ENCODE peak calls at places on chromosome 14, in six cellular contexts. Y is mammary epithelial cell, I is right cardiac atrium, Z is A673, G is lung, F is testis. Q is an unnamed sample. For H3K4me1, the result is how much of the 10 kb centered on the place peaks cover.

GRCh38 chr14:92173668-92174067 is 51.9 kb downstream of the CPSF2 start:
- DNase-seq in G (no peak), I (no peak), Y (no peak), F (no peak), Z (no peak), Q (no peak)

GRCh38 chr14:59507752-59508103 is 23.4 kb downstream of the JKAMP start:
- DNase-seq in I (no peak), Z (no peak), Y (peak), G (no peak), F (no peak), Q (no peak)

GRCh38 chr14:42779024-42779423 is 1172.3 kb downstream of the LRFN5 start:
- DNase-seq in G (no peak), I (no peak), Z (peak), Y (no peak), F (no peak), Q (no peak)

GRCh38 chr14:68650403-68650994 is 142.4 kb downstream of the ZFP36L1 start:
- DNase-seq in G (no peak), Y (no peak), Z (no peak), I (no peak), F (no peak), Q (no peak)

GRCh38 chr14:96177766-96178377 is 26.8 kb upstream of the BDKRB2 start:
- DNase-seq in Y (peak), Z (no peak), I (no peak), F (peak), G (no peak), Q (peak)

GRCh38 chr14:101925152-101925551 is 39.2 kb upstream of the DYNC1H1 start:
- DNase-seq in F (no peak), I (no peak), G (no peak), Y (no peak), Z (no peak), Q (no peak)

GRCh38 chr14:50018236-50019210 is 97.8 kb downstream of the VCPKMT start:
- DNase-seq in F (no peak), I (no peak), Y (peak), G (no peak), Z (no peak), Q (no peak)

GRCh38 chr14:64790478-64790877 is 86.3 kb downstream of the PLEKHG3 start:
- DNase-seq in Z (no peak), F (no peak), G (no peak), Y (no peak), I (no peak), Q (no peak)

GRCh38 chr14:104435147-104436046 is 144.2 kb upstream of the C14orf180 start:
- DNase-seq in F (no peak), Z (no peak), I (no peak), G (peak), Y (no peak), Q (no peak)

GRCh38 chr14:94486883-94487282 is 10.9 kb upstream of the SERPINA9 start:
- DNase-seq in Z (no peak), F (no peak), Y (no peak), I (no peak), G (no peak), Q (no peak)

GRCh38 chr14:70955543-70956480 is 48.6 kb downstream of the PCNX1 start:
- DNase-seq in F (no peak), I (no peak), Z (peak), G (no peak), Y (no peak), Q (peak)

GRCh38 chr14:101442451-101442850 is 118.8 kb upstream of the DIO3 start:
- DNase-seq in I (no peak), G (no peak), Y (no peak), F (no peak), Z (no peak), Q (peak)

GRCh38 chr14:52356025-52356424 is 41.9 kb downstream of the PTGER2 start:
- DNase-seq in I (no peak), Z (no peak), Y (peak), F (no peak), G (no peak), Q (no peak)

GRCh38 chr14:91167380-91167770 is 53.5 kb downstream of the DGLUCY start:
- DNase-seq in I (peak), F (no peak), Y (no peak), G (no peak), Z (no peak), Q (no peak)

GRCh38 chr14:64293976-64294671 is at the start of gene ESR2:
- DNase-seq in Y (no peak), G (no peak), I (peak), F (peak), Z (peak), Q (peak)

GRCh38 chr14:90788031-90788430 is 28.2 kb downstream of the TTC7B start:
- DNase-seq in F (no peak), Z (no peak), Y (no peak), G (no peak), I (no peak), Q (no peak)

GRCh38 chr14:25484194-25484593 is 434.2 kb upstream of the STXBP6 start:
- DNase-seq in Z (no peak), Y (no peak), F (no peak), G (no peak), I (no peak), Q (no peak)

GRCh38 chr14:100617715-100618693 is 30.8 kb upstream of the BEGAIN start:
- DNase-seq in G (no peak), Z (no peak), Y (no peak), I (peak), F (peak), Q (no peak)

GRCh38 chr14:69055973-69056372 is 76.9 kb upstream of the ACTN1 start:
- DNase-seq in Z (no peak), I (no peak), G (no peak), Y (no peak), F (no peak), Q (no peak)

GRCh38 chr14:71321556-71322315 is 414.5 kb downstream of the PCNX1 start:
- DNase-seq in I (no peak), F (peak), Y (peak), G (no peak), Z (peak), Q (peak)

GRCh38 chr14:67633451-67634154 is 13.9 kb downstream of the ARG2 start:
- DNase-seq in Y (no peak), F (no peak), I (no peak), Z (no peak), G (no peak), Q (no peak)

GRCh38 chr14:101970830-101971400 is 6.5 kb downstream of the DYNC1H1 start:
- DNase-seq in Z (no peak), Y (no peak), I (no peak), G (no peak), F (no peak), Q (no peak)

GRCh38 chr14:94561656-94562010 is 391 bp downstream of the SERPINA4 start:
- DNase-seq in G (no peak), Y (no peak), Z (no peak), I (no peak), F (peak), Q (no peak)

GRCh38 chr14:100427166-100427565 is 104.0 kb downstream of the SLC25A47 start:
- DNase-seq in I (no peak), Y (no peak), F (no peak), Z (no peak), G (no peak), Q (no peak)

GRCh38 chr14:80364274-80364673 is 153.0 kb upstream of the DIO2 start:
- DNase-seq in I (no peak), Z (peak), F (no peak), Y (no peak), G (no peak), Q (no peak)

GRCh38 chr14:104664588-104664987 is 24.8 kb upstream of the INF2 start:
- DNase-seq in F (no peak), I (no peak), Z (no peak), Y (no peak), G (no peak), Q (no peak)

GRCh38 chr14:78946949-78947348 is 776.8 kb downstream of the NRXN3 start:
- DNase-seq in G (no peak), Z (no peak), I (no peak), F (no peak), Y (no peak), Q (no peak)

GRCh38 chr14:53796734-53797133 is 159.9 kb downstream of the BMP4 start:
- DNase-seq in F (no peak), Y (no peak), G (no peak), I (no peak), Z (no peak), Q (no peak)

GRCh38 chr14:70655110-70655826 is 13.6 kb downstream of the TTC9 start:
- DNase-seq in G (no peak), I (no peak), Z (peak), Y (no peak), F (no peak), Q (peak)

GRCh38 chr14:52837451-52837850 is 46.0 kb upstream of the GNPNAT1 start:
- DNase-seq in G (no peak), I (no peak), F (no peak), Y (no peak), Z (no peak), Q (no peak)

GRCh38 chr14:44384093-44384492 is 123.0 kb downstream of the FSCB start:
- DNase-seq in I (no peak), F (no peak), Y (no peak), G (no peak), Z (no peak), Q (no peak)

GRCh38 chr14:75875958-75876357 is 105.8 kb downstream of the TGFB3 start:
- DNase-seq in I (no peak), G (no peak), Y (peak), Z (no peak), F (no peak), Q (no peak)

GRCh38 chr14:69247691-69248440 is 12.1 kb upstream of the GALNT16 start:
- DNase-seq in Y (no peak), F (peak), Z (no peak), I (no peak), G (no peak), Q (no peak)

GRCh38 chr14:46250113-46250703 is 401.4 kb downstream of the RPL10L start:
- DNase-seq in I (no peak), G (no peak), Z (peak), Y (peak), F (no peak), Q (no peak)

GRCh38 chr14:94021001-94021400 is 5.1 kb upstream of the OTUB2 start:
- DNase-seq in Z (no peak), I (peak), G (no peak), Y (peak), F (no peak), Q (no peak)

GRCh38 chr14:33839193-33840076 is 111.4 kb downstream of the EGLN3 start:
- DNase-seq in I (peak), Y (peak), Z (peak), G (peak), F (peak), Q (peak)

GRCh38 chr14:93011650-93012317 is 88.8 kb downstream of the CHGA start:
- DNase-seq in F (peak), G (no peak), Z (no peak), Y (no peak), I (peak), Q (no peak)

GRCh38 chr14:103846569-103847438 is 571 bp downstream of the PPP1R13B start:
- DNase-seq in Y (peak), I (peak), F (peak), G (no peak), Z (no peak), Q (peak)

GRCh38 chr14:77641534-77642341 is 25.3 kb upstream of the SPTLC2 start:
- DNase-seq in F (peak), Y (no peak), Z (peak), I (peak), G (peak), Q (peak)
- H3K27ac ChIP-seq in F (peak), Y (no peak), Z (no peak), I (peak), G (peak), Q (peak)

GRCh38 chr14:76919811-76920571 is 93.8 kb downstream of the LRRC74A start:
- DNase-seq in I (peak), Z (peak), G (no peak), F (peak), Y (peak), Q (peak)
- H3K4me1 ChIP-seq in I (under half), Z (half or more), G (under half), F (half or more), Y (under half), Q (under half)

GRCh38 chr14:60760648-60761364 is 26.2 kb downstream of the MNAT1 start:
- DNase-seq in I (no peak), Z (no peak), G (no peak), Y (peak), F (no peak), Q (no peak)

GRCh38 chr14:60758875-60759274 is 24.3 kb downstream of the MNAT1 start:
- DNase-seq in Z (no peak), Y (no peak), I (no peak), G (no peak), F (no peak), Q (no peak)

GRCh38 chr14:60756847-60757246 is 22.3 kb downstream of the MNAT1 start:
- DNase-seq in I (no peak), F (no peak), G (no peak), Z (no peak), Y (no peak), Q (no peak)

GRCh38 chr14:60760209-60760608 is 25.6 kb downstream of the MNAT1 start:
- DNase-seq in Y (no peak), F (no peak), I (no peak), G (no peak), Z (no peak), Q (no peak)

DNA sequence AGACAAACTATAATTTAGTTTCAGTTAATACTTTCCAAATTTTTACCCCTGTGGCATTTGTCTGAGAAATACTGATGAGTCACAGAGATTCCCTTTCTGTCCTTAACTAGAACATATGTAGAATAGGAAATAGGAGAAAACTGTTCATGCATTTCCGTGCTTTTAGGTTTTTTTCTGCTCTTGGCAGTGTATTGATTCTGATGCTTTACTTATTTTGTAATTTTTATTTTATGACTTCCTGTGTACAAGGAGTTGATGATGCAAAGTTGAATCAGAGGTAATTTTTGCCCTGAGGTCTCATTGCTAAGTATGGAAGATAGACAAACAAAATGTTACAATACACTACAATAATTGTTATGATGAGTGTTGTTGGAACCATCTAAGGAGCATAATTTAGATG is 23.1 kb downstream of the MNAT1 start:
- DNase-seq in F (no peak), I (no peak), Y (peak), G (no peak), Z (peak), Q (no peak)
- H3K4me3 ChIP-seq in F (no peak), I (no peak), Y (no peak), G (no peak), Z (no peak), Q (no peak)

DNA sequence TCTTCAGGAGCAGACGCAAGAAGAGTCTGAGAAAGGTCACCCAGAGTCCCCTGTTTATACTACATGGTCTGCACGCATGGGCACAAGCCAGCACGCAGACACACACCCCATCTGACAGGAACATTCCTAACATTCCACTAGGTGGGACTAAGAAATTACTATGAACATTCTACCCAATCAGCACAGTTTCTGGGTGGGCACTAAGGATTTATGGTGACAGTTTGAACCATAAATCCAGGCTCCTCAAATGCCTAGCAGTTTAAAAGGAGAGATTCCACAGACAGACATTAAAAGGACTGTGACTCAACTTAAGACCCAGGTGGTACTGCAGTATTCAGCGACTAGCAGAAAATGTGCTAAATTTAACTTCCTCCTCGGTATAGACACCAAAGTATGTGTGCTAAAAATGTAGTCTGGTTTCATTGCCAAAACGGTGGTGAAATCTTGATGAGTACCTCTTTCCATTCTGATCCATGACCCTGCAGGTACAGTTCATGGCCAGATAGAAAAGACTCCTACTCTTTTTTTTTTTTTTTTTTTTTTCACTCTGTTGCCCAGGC is 16.2 kb downstream of the ABHD4 start:
- DNase-seq in I (no peak), G (no peak), F (no peak), Z (peak), Y (peak), Q (no peak)
- H3K27ac ChIP-seq in I (no peak), G (peak), F (no peak), Z (peak), Y (peak), Q (no peak)

GRCh38 chr14:48568688-48569087 is 893.3 kb upstream of the MDGA2 start:
- DNase-seq in Y (peak), F (no peak), I (no peak), Z (peak), G (no peak), Q (no peak)
- H3K4me1 ChIP-seq in Y (under half), F (under half), I (under half), Z (under half), G (under half), Q (under half)

Q was measured in naive thymus-derived CD4-positive, alpha-beta T cell.